ENCODE peak calls at places on chromosomes 2 and 18, in eight cellular contexts. J, I, A, W, Q, G, O and Y are unnamed samples.

GRCh38 chr2:220269421-220269820 is 642.0 kb downstream of the SLC4A3 start:
- DNase-seq in J (no peak), I (no peak), A (no peak), W (no peak), Q (no peak), G (no peak), O (no peak), Y (no peak)

GRCh38 chr2:73174244-73174643 is 28.1 kb upstream of the NOTO start:
- DNase-seq in J (no peak), I (no peak), A (no peak), W (no peak), Q (no peak), G (no peak), O (no peak), Y (no peak)

GRCh38 chr2:47617028-47617427 is 165.9 kb upstream of the MSH6 start:
- DNase-seq in J (no peak), I (no peak), A (no peak), W (no peak), Q (no peak), G (no peak), O (peak), Y (no peak)

GRCh38 chr2:8438996-8439395 is 242.9 kb upstream of the ID2 start:
- DNase-seq in J (no peak), I (no peak), A (no peak), W (no peak), Q (no peak), G (peak), O (no peak), Y (no peak)

GRCh38 chr2:72980535-72981217 is 63.4 kb downstream of the EMX1 start:
- DNase-seq in J (no peak), I (no peak), A (peak), W (no peak), Q (no peak), G (no peak), O (no peak), Y (no peak)

GRCh38 chr2:26009567-26009963 is 24.3 kb upstream of the RAB10 start:
- DNase-seq in J (no peak), I (no peak), A (no peak), W (no peak), Q (no peak), G (no peak), O (no peak), Y (no peak)

GRCh38 chr2:168456526-168457176 is 579 bp downstream of the CERS6 start:
- DNase-seq in J (peak), I (no peak), A (no peak), W (peak), Q (peak), G (peak), O (peak), Y (peak)

GRCh38 chr2:113137827-113138226 is 10.4 kb downstream of the IL1RN start:
- DNase-seq in J (no peak), I (no peak), A (no peak), W (no peak), Q (no peak), G (no peak), O (no peak), Y (no peak)

GRCh38 chr2:171244466-171244969 is 83.8 kb upstream of the TLK1 start:
- DNase-seq in J (no peak), I (no peak), A (peak), W (no peak), Q (no peak), G (no peak), O (no peak), Y (no peak)

GRCh38 chr2:112821142-112821541 is 15.4 kb downstream of the IL1B start:
- DNase-seq in J (peak), I (no peak), A (no peak), W (peak), Q (no peak), G (no peak), O (no peak), Y (peak)

GRCh38 chr18:78090584-78090983 is 840.9 kb downstream of the GALR1 start:
- DNase-seq in J (no peak), I (no peak), A (no peak), W (no peak), Q (no peak), G (no peak), O (no peak), Y (no peak)

GRCh38 chr18:38940863-38941531 is 1375.4 kb upstream of the CELF4 start:
- DNase-seq in J (peak), I (no peak), A (no peak), W (peak), Q (no peak), G (no peak), O (peak), Y (peak)

GRCh38 chr2:128727914-128728313 is 409.2 kb upstream of the HS6ST1 start:
- DNase-seq in J (no peak), I (no peak), A (peak), W (peak), Q (peak), G (no peak), O (no peak), Y (no peak)

GRCh38 chr2:240963065-240963375 is 35.4 kb upstream of the SNED1 start:
- DNase-seq in J (no peak), I (no peak), A (no peak), W (no peak), Q (no peak), G (peak), O (no peak), Y (no peak)

GRCh38 chr2:166184789-166185188 is 57.0 kb upstream of the SCN1A start:
- DNase-seq in J (no peak), I (no peak), A (no peak), W (no peak), Q (no peak), G (no peak), O (no peak), Y (no peak)

GRCh38 chr18:32081881-32082280 is 9.8 kb upstream of the RNF138 start:
- DNase-seq in J (no peak), I (no peak), A (no peak), W (no peak), Q (no peak), G (no peak), O (no peak), Y (no peak)

GRCh38 chr2:105371810-105372209 is 27.0 kb downstream of the FHL2 start:
- DNase-seq in J (no peak), I (no peak), A (no peak), W (no peak), Q (no peak), G (peak), O (no peak), Y (no peak)

GRCh38 chr2:226187126-226187525 is 612.5 kb downstream of the IRS1 start:
- DNase-seq in J (no peak), I (no peak), A (no peak), W (no peak), Q (no peak), G (no peak), O (no peak), Y (no peak)

GRCh38 chr18:55735969-55736368 is 148.0 kb upstream of the TCF4 start:
- DNase-seq in J (no peak), I (no peak), A (no peak), W (no peak), Q (no peak), G (no peak), O (no peak), Y (no peak)

GRCh38 chr2:33706410-33706809 is 107.3 kb upstream of the FAM98A start:
- DNase-seq in J (no peak), I (no peak), A (no peak), W (no peak), Q (no peak), G (peak), O (no peak), Y (no peak)

GRCh38 chr2:33709986-33710385 is 110.9 kb upstream of the FAM98A start:
- DNase-seq in J (no peak), I (no peak), A (no peak), W (no peak), Q (no peak), G (no peak), O (no peak), Y (no peak)

GRCh38 chr2:33707312-33707711 is 108.2 kb upstream of the FAM98A start:
- DNase-seq in J (no peak), I (no peak), A (no peak), W (no peak), Q (no peak), G (no peak), O (no peak), Y (no peak)

DNA sequence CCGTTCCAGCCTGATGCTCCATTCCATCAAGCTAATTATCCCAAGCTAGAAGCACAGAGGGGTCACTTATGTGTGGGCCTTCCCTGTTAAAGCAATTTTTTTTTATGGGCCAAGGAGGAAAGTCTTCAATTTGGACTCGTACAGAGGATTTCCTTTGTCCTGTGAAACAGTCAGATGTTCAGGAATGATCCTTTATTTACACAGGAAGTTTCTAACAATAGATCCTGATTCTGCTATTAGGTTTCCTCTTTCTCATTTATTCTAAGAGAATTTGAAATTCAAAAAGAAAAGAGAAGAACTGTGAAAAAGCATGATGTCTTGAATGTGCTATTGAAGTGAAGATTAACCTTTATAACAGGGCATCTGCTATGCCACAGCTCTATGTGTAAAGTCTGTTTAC is 105.3 kb upstream of the FAM98A start:
- DNase-seq in J (no peak), I (no peak), A (no peak), W (no peak), Q (no peak), G (no peak), O (no peak), Y (no peak)
- TF ChIP-seq CTCF in J (no peak), I (no peak), A (no peak), W (no peak), Q (no peak), G (no peak), O (no peak), Y (no peak)

GRCh38 chr2:223760838-223761502 is 76.4 kb downstream of the AP1S3 start:
- DNase-seq in J (peak), I (peak), A (no peak), W (peak), Q (peak), G (no peak), O (peak), Y (no peak)
- TF ChIP-seq CTCF in J (peak), I (peak), A (peak), W (peak), Q (no peak), G (no peak), O (peak), Y (no peak)

GRCh38 chr2:145743016-145743415 is 1223.1 kb upstream of the ZEB2 start:
- DNase-seq in J (no peak), I (no peak), A (no peak), W (no peak), Q (no peak), G (no peak), O (no peak), Y (no peak)
- TF ChIP-seq CTCF in J (no peak), I (no peak), A (no peak), W (no peak), Q (no peak), G (no peak), O (no peak), Y (no peak)

DNA sequence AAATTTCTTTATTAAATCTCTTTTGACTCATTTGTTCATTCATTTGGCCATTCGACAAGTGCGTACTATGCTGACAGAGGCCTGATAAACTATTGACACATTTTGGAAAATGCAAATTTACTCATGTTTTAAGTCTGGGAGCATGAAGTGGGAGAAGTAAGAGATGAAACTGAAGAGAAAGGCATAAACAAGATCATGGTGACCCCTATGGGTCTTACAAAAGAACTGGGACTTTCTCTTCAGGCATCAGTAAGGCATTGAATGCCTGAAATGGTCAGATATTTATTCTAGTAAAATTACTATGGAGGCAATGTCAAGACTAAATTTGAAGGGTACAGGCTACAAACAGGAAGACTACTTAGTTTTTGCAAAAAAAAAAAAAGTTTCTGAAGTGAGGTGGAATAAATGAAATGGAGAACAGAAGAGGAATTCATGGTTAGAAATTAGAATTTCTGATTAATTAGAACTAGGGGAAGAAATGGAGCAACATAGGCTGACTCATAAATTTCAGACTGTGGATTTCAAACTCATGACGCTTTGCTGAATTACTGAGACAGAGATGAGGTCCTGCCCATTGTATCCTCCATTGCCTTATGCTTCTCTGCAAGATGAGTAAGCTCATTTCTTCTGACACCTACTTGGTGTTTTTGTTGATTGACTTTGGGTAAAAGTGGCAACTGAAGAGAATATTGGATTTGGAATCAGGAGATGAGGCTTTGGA is 32.7 kb downstream of the VSNL1 start:
- DNase-seq in J (peak), I (no peak), A (no peak), W (no peak), Q (no peak), G (no peak), O (peak), Y (peak)
- TF ChIP-seq CTCF in J (peak), I (no peak), A (peak), W (peak), Q (no peak), G (no peak), O (peak), Y (no peak)

GRCh38 chr18:63936156-63936931 is 12.8 kb upstream of the HMSD start:
- DNase-seq in J (peak), I (peak), A (no peak), W (peak), Q (peak), G (peak), O (peak), Y (peak)
- TF ChIP-seq CTCF in J (peak), I (peak), A (peak), W (peak), Q (peak), G (peak), O (peak), Y (peak)

GRCh38 chr2:134375935-134376334 is 122.1 kb downstream of the MGAT5 start:
- DNase-seq in J (no peak), I (no peak), A (no peak), W (no peak), Q (no peak), G (no peak), O (peak), Y (no peak)
- TF ChIP-seq CTCF in J (no peak), I (no peak), A (peak), W (no peak), Q (no peak), G (no peak), O (peak), Y (no peak)

GRCh38 chr2:207110310-207110709 is 55.4 kb downstream of the KLF7 start:
- DNase-seq in J (no peak), I (no peak), A (no peak), W (no peak), Q (no peak), G (no peak), O (no peak), Y (no peak)

GRCh38 chr2:207111757-207112156 is 54.0 kb downstream of the KLF7 start:
- DNase-seq in J (no peak), I (no peak), A (no peak), W (no peak), Q (no peak), G (no peak), O (no peak), Y (no peak)

GRCh38 chr2:207110730-207111129 is 55.0 kb downstream of the KLF7 start:
- DNase-seq in J (no peak), I (no peak), A (no peak), W (no peak), Q (no peak), G (no peak), O (no peak), Y (no peak)

GRCh38 chr2:207113403-207113802 is 52.3 kb downstream of the KLF7 start:
- DNase-seq in J (no peak), I (no peak), A (no peak), W (no peak), Q (no peak), G (no peak), O (no peak), Y (no peak)

GRCh38 chr2:207112397-207112796 is 53.4 kb downstream of the KLF7 start:
- DNase-seq in J (no peak), I (no peak), A (no peak), W (no peak), Q (no peak), G (no peak), O (no peak), Y (no peak)
- TF ChIP-seq CTCF in J (no peak), I (no peak), A (no peak), W (no peak), Q (no peak), G (no peak), O (no peak), Y (no peak)